ENCODE peak calls at places on chromosomes 13 and 19, in four cellular contexts. One of them, this sample, is unnamed.

GRCh38 chr13:110000534-110001345 is 214.4 kb upstream of the IRS2 start:
- DNase-seq in SK-N-SH: no peak
- DNase-seq in K562: no peak
- DNase-seq in HCT116: no peak
- DNase-seq in this sample: no peak

GRCh38 chr19:55640043-55640576 is 692 bp upstream of the ZNF580 start:
- DNase-seq in SK-N-SH: peak; percentile 83
- DNase-seq in K562: peak; percentile 70
- DNase-seq in HCT116: no peak
- DNase-seq in this sample: no peak

GRCh38 chr13:102903659-102904407 is 58.0 kb downstream of the ERCC5 start:
- DNase-seq in SK-N-SH: peak; percentile 28
- DNase-seq in K562: peak; percentile 7
- DNase-seq in HCT116: no peak
- DNase-seq in this sample: no peak

GRCh38 chr13:90979059-90979458 is 368.4 kb upstream of the MIR17HG start:
- DNase-seq in SK-N-SH: no peak
- DNase-seq in K562: no peak
- DNase-seq in HCT116: no peak
- DNase-seq in this sample: no peak

GRCh38 chr13:40485611-40486517 is 180.6 kb downstream of the FOXO1 start:
- DNase-seq in SK-N-SH: no peak
- DNase-seq in K562: no peak
- DNase-seq in HCT116: no peak
- DNase-seq in this sample: no peak

GRCh38 chr19:3738477-3739220 is 22.8 kb downstream of the APBA3 start:
- DNase-seq in SK-N-SH: no peak
- DNase-seq in K562: no peak
- DNase-seq in HCT116: no peak
- DNase-seq in this sample: no peak

GRCh38 chr13:39119422-39119821 is 81.2 kb downstream of the NHLRC3 start:
- DNase-seq in SK-N-SH: no peak
- DNase-seq in K562: no peak
- DNase-seq in HCT116: no peak
- DNase-seq in this sample: no peak

GRCh38 chr19:42270346-42271044 is 1.4 kb downstream of the CIC start:
- DNase-seq in SK-N-SH: peak; percentile 49
- DNase-seq in K562: no peak
- DNase-seq in HCT116: no peak
- DNase-seq in this sample: no peak

GRCh38 chr19:8684001-8684902 is 14.3 kb downstream of the ACTL9 start:
- DNase-seq in SK-N-SH: no peak
- DNase-seq in K562: no peak
- DNase-seq in HCT116: no peak
- DNase-seq in this sample: no peak

GRCh38 chr13:30256713-30257432 is 50.5 kb downstream of the KATNAL1 start:
- DNase-seq in SK-N-SH: no peak
- DNase-seq in K562: peak; percentile 6
- DNase-seq in HCT116: no peak
- DNase-seq in this sample: no peak

GRCh38 chr19:42149447-42150202 is 17.4 kb upstream of the POU2F2 start:
- DNase-seq in SK-N-SH: peak; percentile 36
- DNase-seq in K562: no peak
- DNase-seq in HCT116: no peak
- DNase-seq in this sample: no peak

GRCh38 chr13:95128045-95128643 is 173.1 kb downstream of the ABCC4 start:
- DNase-seq in SK-N-SH: no peak
- DNase-seq in K562: no peak
- DNase-seq in HCT116: no peak
- DNase-seq in this sample: no peak

GRCh38 chr19:10018219-10018618 is 4.9 kb downstream of the RDH8 start:
- DNase-seq in SK-N-SH: no peak
- DNase-seq in K562: no peak
- DNase-seq in HCT116: no peak
- DNase-seq in this sample: no peak

GRCh38 chr19:4389511-4390016 is 10.8 kb downstream of the SH3GL1 start:
- DNase-seq in SK-N-SH: no peak
- DNase-seq in K562: no peak
- DNase-seq in HCT116: no peak
- DNase-seq in this sample: no peak

GRCh38 chr19:45637890-45638667 is 1.1 kb downstream of the EML2 start:
- DNase-seq in SK-N-SH: no peak
- DNase-seq in K562: no peak
- DNase-seq in HCT116: no peak
- DNase-seq in this sample: no peak

GRCh38 chr13:74869846-74870245 is 612.1 kb downstream of the TBC1D4 start:
- DNase-seq in SK-N-SH: no peak
- DNase-seq in K562: no peak
- DNase-seq in HCT116: no peak
- DNase-seq in this sample: no peak

GRCh38 chr13:71115301-71115700 is 751.7 kb downstream of the DACH1 start:
- DNase-seq in SK-N-SH: no peak
- DNase-seq in K562: no peak
- DNase-seq in HCT116: no peak
- DNase-seq in this sample: no peak

GRCh38 chr19:51365211-51366049 is 758 bp downstream of the ETFB start:
- DNase-seq in SK-N-SH: no peak
- DNase-seq in K562: no peak
- DNase-seq in HCT116: no peak
- DNase-seq in this sample: no peak

GRCh38 chr13:26919311-26919710 is 158.7 kb upstream of the GPR12 start:
- DNase-seq in SK-N-SH: no peak
- DNase-seq in K562: no peak
- DNase-seq in HCT116: no peak
- DNase-seq in this sample: no peak

GRCh38 chr13:40404967-40405716 is 261.3 kb downstream of the FOXO1 start:
- DNase-seq in SK-N-SH: no peak
- DNase-seq in K562: no peak
- DNase-seq in HCT116: no peak
- DNase-seq in this sample: no peak

GRCh38 chr19:13832096-13832495 is 36.9 kb downstream of the ZSWIM4 start:
- DNase-seq in SK-N-SH: no peak
- DNase-seq in K562: no peak
- DNase-seq in HCT116: no peak
- DNase-seq in this sample: no peak

GRCh38 chr19:4049432-4049831 is 17.3 kb downstream of the ZBTB7A start:
- DNase-seq in SK-N-SH: no peak
- DNase-seq in K562: no peak
- DNase-seq in HCT116: no peak
- DNase-seq in this sample: no peak

GRCh38 chr19:871446-872265 is 12.2 kb downstream of the CFD start:
- DNase-seq in SK-N-SH: peak; percentile 75
- DNase-seq in K562: peak; percentile 64
- DNase-seq in HCT116: no peak
- DNase-seq in this sample: no peak

GRCh38 chr19:875265-875879 is 15.9 kb downstream of the CFD start:
- DNase-seq in SK-N-SH: no peak
- DNase-seq in K562: no peak
- DNase-seq in HCT116: no peak
- DNase-seq in this sample: no peak

GRCh38 chr19:870963-871401 is 11.5 kb downstream of the CFD start:
- DNase-seq in SK-N-SH: peak; percentile 93
- DNase-seq in K562: no peak
- DNase-seq in HCT116: no peak
- DNase-seq in this sample: no peak

GRCh38 chr19:872266-872951 is 12.9 kb downstream of the CFD start:
- DNase-seq in SK-N-SH: no peak
- DNase-seq in K562: peak; percentile 86
- DNase-seq in HCT116: peak; percentile 61
- DNase-seq in this sample: peak; percentile 36

DNA sequence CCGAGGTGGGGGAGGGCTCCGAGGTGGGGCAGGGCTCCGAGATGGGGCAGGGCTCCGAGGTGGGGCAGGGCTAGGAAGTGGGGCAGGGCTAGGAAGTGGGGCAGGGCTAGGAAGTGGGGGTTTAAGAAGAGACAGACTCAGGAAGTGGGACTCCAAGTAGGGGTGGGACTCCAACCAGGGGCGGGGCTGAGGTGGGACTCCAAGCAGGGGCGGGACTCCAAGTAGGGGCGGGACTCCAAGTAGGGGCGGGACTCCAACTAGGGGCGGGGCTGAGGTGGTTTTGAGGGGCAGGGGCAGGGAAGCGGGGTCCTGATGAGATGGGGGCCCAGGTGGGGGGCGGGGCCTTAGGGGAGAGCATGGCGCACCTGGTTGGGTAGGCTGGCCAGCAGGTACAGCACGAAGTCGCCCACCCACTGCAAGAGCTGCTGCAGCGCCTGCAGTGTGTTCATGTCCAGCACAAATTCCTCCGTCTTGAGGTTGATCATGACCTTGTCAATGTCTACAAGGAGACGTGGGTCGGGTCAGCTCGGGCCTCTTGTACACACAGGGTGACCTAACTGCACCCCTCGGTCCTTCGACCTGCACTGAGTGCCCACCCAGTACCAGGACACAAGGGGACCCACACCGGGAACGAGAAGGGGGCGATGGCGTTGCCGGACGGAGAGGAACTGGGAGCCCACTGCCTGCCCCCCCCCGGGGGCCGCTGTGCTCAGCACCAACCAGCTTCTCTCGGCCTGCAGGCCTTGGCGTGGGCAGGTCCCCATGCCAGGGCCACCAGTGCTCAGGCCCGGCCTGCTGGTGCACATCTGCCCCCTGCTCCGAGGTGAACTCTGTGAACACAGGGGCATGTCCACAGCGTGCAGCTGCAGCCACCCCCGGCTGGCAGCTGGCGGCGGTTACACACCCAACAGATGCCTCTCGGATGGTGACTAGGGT is 13.9 kb downstream of the CFD start:
- DNase-seq in SK-N-SH: peak; percentile 68
- DNase-seq in K562: peak; percentile 80
- DNase-seq in HCT116: peak; percentile 56
- DNase-seq in this sample: peak; percentile 32
- TF ChIP-seq ZBTB33 in SK-N-SH: no peak
- TF ChIP-seq ZBTB33 in K562: no peak
- TF ChIP-seq ZBTB33 in HCT116: no peak
- TF ChIP-seq ZBTB33 in this sample: no peak

DNA sequence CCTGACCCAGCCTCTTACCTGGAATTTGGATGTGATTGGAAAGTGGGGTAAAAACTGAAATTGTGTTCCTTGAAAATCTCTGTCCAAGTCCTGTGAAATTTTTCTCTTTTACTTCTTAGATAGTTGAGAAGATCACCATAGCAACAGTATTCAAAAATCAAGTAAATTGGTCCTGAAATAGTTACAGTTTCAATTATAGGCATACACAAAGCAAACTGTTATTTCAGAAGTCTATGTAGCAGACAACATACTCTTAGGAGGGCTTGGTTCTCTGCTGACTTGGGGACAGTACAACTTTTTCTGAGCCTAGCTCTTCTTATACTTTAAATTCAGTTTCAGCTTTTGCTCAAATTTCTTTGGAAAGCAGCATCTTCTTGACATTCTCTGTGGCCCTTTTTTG is 38.6 kb upstream of the URAD start:
- DNase-seq in SK-N-SH: no peak
- DNase-seq in K562: no peak
- DNase-seq in HCT116: no peak
- DNase-seq in this sample: no peak
- TF ChIP-seq REST in SK-N-SH: no peak
- TF ChIP-seq REST in K562: no peak
- TF ChIP-seq REST in HCT116: no peak
- TF ChIP-seq REST in this sample: no peak

GRCh38 chr19:35552534-35553384 is 7.3 kb downstream of the TMEM147 start:
- DNase-seq in SK-N-SH: no peak
- DNase-seq in K562: no peak
- DNase-seq in HCT116: no peak
- DNase-seq in this sample: no peak

GRCh38 chr19:35551091-35551810 is 5.8 kb downstream of the TMEM147 start:
- DNase-seq in SK-N-SH: no peak
- DNase-seq in K562: no peak
- DNase-seq in HCT116: no peak
- DNase-seq in this sample: no peak

GRCh38 chr19:35549174-35549788 is 3.9 kb downstream of the TMEM147 start:
- DNase-seq in SK-N-SH: peak; percentile 83
- DNase-seq in K562: peak; percentile 79
- DNase-seq in HCT116: peak; percentile 34
- DNase-seq in this sample: no peak

GRCh38 chr19:35546532-35546931 is 1.1 kb downstream of the TMEM147 start:
- DNase-seq in SK-N-SH: no peak
- DNase-seq in K562: no peak
- DNase-seq in HCT116: no peak
- DNase-seq in this sample: no peak

GRCh38 chr19:35549879-35550523 is 4.6 kb downstream of the TMEM147 start:
- DNase-seq in SK-N-SH: no peak
- DNase-seq in K562: no peak
- DNase-seq in HCT116: no peak
- DNase-seq in this sample: no peak
- TF ChIP-seq ZBTB33 in SK-N-SH: no peak
- TF ChIP-seq ZBTB33 in K562: peak; percentile 92
- TF ChIP-seq ZBTB33 in HCT116: no peak
- TF ChIP-seq ZBTB33 in this sample: no peak

DNA sequence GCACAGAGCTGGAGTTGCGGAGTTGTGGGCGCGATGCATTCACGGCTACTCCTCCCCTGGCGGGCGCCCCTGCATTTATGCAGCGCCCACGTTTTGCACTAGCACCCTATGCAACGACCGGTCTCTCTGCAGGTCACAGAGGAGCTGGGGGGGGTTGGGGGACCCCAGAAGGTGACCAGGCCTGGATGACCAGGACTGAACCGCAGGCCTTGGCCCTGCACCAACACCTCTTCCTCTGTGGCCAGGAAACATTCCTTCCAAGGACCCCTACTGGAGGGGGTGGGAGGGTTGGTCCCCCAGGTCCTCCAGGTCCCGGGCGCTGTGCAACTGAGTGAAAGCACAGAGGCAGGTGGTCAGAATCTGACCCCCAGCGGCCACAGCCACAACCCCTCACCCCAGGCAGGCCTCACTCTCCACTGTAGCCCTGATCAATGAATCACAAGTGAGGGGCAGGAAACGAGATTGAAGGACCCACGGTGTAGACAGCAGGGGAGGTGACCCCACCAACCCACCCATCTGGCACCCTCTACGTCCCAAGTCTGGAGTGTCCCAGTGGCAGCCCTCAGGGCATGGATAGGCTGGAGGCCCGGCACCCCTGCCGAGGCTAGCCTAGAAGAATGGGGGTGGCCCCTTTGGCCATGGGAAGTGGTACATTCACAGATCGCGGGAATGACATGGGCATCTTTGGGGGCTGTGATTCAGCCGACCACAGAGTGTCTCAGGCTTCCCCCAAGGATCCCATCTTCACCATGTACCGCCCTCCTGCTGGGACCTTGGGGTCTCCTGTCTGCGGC is 11.1 kb upstream of the MKNK2 start:
- DNase-seq in SK-N-SH: no peak
- DNase-seq in K562: peak; percentile 32
- DNase-seq in HCT116: no peak
- DNase-seq in this sample: no peak
- TF ChIP-seq REST in SK-N-SH: no peak
- TF ChIP-seq REST in K562: no peak
- TF ChIP-seq REST in HCT116: no peak
- TF ChIP-seq REST in this sample: no peak

DNA sequence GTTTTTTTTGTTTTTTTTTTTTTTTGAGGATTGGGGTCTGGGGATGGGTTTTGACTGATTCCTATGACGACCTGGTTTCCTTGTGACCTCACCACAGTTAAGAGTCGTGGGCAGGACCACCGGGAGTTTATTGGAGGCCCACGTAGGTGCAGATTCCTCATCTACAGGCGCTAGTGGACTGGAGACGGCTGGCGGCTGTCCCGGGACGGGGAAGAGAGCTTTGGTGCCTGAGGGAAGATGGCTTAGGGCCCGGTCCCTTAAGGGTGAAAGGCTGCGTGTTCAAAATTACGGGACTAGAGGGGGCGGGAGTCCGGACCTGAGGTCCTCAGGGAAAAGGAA is 679 bp upstream of the TEAD2 start:
- DNase-seq in SK-N-SH: peak; percentile 48
- DNase-seq in K562: peak; percentile 30
- DNase-seq in HCT116: no peak
- DNase-seq in this sample: no peak
- TF ChIP-seq ZBTB33 in SK-N-SH: no peak
- TF ChIP-seq ZBTB33 in K562: no peak
- TF ChIP-seq ZBTB33 in HCT116: no peak
- TF ChIP-seq ZBTB33 in this sample: no peak